ENCODE peak calls at places on chromosomes 11 and 22, in eight cellular contexts. D, A, P, V, G, B, H and W are unnamed samples.
A peak's percentile ranks its signal among the peaks of the same experiment; 100 is the strongest.

GRCh38 chr22:22752556-22753477 is 108.4 kb downstream of the GGTLC2 start:
- DNase-seq in D (peak; percentile 91), A (peak; percentile 89), P (no peak), V (no peak), G (no peak), B (peak; percentile 70), H (no peak), W (no peak)

GRCh38 chr11:70743941-70744351 is 345.6 kb downstream of the CTTN start:
- DNase-seq in D (no peak), A (no peak), P (no peak), V (no peak), G (no peak), B (no peak), H (no peak), W (no peak)

GRCh38 chr11:79536155-79536917 is 95.5 kb upstream of the TENM4 start:
- DNase-seq in D (no peak), A (peak; percentile 11), P (no peak), V (no peak), G (no peak), B (no peak), H (no peak), W (no peak)

GRCh38 chr11:111465400-111465799 is 46.8 kb downstream of the BTG4 start:
- DNase-seq in D (peak; percentile 12), A (no peak), P (no peak), V (no peak), G (no peak), B (peak; percentile 67), H (peak; percentile 73), W (no peak)

GRCh38 chr22:44925465-44926123 is 84.2 kb downstream of the PHF21B start:
- DNase-seq in D (no peak), A (no peak), P (no peak), V (no peak), G (no peak), B (no peak), H (no peak), W (no peak)

GRCh38 chr11:19389787-19390303 is 149.1 kb upstream of the E2F8 start:
- DNase-seq in D (peak; percentile 39), A (no peak), P (no peak), V (no peak), G (no peak), B (peak; percentile 54), H (no peak), W (no peak)

GRCh38 chr11:88300888-88301477 is 36.6 kb downstream of the CTSC start:
- DNase-seq in D (no peak), A (no peak), P (no peak), V (no peak), G (peak; percentile 94), B (no peak), H (no peak), W (peak; percentile 82)

GRCh38 chr11:81804858-81805257 is 928.8 kb downstream of the FAM181B start:
- DNase-seq in D (no peak), A (no peak), P (no peak), V (no peak), G (no peak), B (no peak), H (no peak), W (no peak)

GRCh38 chr11:102343789-102344188 is 3.2 kb upstream of the BIRC2 start:
- DNase-seq in D (peak; percentile 56), A (no peak), P (no peak), V (no peak), G (no peak), B (no peak), H (peak; percentile 55), W (no peak)

GRCh38 chr22:33051960-33052839 is 6.0 kb downstream of the SYN3 start:
- DNase-seq in D (peak; percentile 3), A (no peak), P (no peak), V (no peak), G (peak; percentile 88), B (no peak), H (no peak), W (peak; percentile 43)

GRCh38 chr22:32202539-32203180 is 2.2 kb downstream of the RFPL2 start:
- DNase-seq in D (peak; percentile 41), A (peak; percentile 67), P (peak; percentile 62), V (no peak), G (peak; percentile 84), B (peak; percentile 32), H (no peak), W (peak; percentile 62)